ENCODE peak calls at places on chromosomes 12 and 14, in four cellular contexts. A is NCI-H1436 treated with DMSO at 0.1 percent for 48 hours; V is HTR-8/SVneo; R is stimulated activated CD8-positive, alpha-beta memory T cell treated with anti-CD3 and anti-CD28 coated beads, Interleukin-7, amount 100 ng/mL, for 1 hour. Q is an unnamed sample.

GRCh38 chr14:29637406-29637805 is 290.2 kb downstream of the PRKD1 start:
- DNase-seq in A (no peak), V (no peak), R (no peak), Q (peak; percentile 90)

GRCh38 chr14:100665518-100666032 is 61.1 kb upstream of the DLK1 start:
- DNase-seq in A (no peak), V (no peak), R (no peak), Q (peak; percentile 63)

GRCh38 chr12:20314325-20314724 is 54.0 kb upstream of the PDE3A start:
- DNase-seq in A (no peak), V (no peak), R (no peak), Q (no peak)

GRCh38 chr12:26245175-26245942 is 50.0 kb downstream of the SSPN start:
- DNase-seq in A (no peak), V (no peak), R (no peak), Q (no peak)

GRCh38 chr12:65858831-65859230 is 34.5 kb downstream of the HMGA2 start:
- DNase-seq in A (no peak), V (no peak), R (no peak), Q (no peak)

GRCh38 chr14:50844397-50844796 is 13.4 kb upstream of the NIN start:
- DNase-seq in A (no peak), V (no peak), R (no peak), Q (no peak)

GRCh38 chr12:98238513-98238912 is 276.9 kb upstream of the TMPO start:
- DNase-seq in A (no peak), V (peak; percentile 13), R (no peak), Q (no peak)

GRCh38 chr12:76266797-76267196 is 81.4 kb downstream of the BBS10 start:
- DNase-seq in A (no peak), V (peak; percentile 60), R (no peak), Q (no peak)

GRCh38 chr14:100532916-100533630 is 54.1 kb downstream of the BEGAIN start:
- DNase-seq in A (no peak), V (no peak), R (no peak), Q (peak; percentile 43)

GRCh38 chr12:92553389-92553788 is 149.4 kb upstream of the PLEKHG7 start:
- DNase-seq in A (no peak), V (peak; percentile 72), R (no peak), Q (peak; percentile 46)

GRCh38 chr14:21211509-21211908 is 55.6 kb upstream of the OR5AU1 start:
- DNase-seq in A (no peak), V (no peak), R (no peak), Q (no peak)

GRCh38 chr14:59688224-59689170 is 111.9 kb upstream of the CCDC175 start:
- DNase-seq in A (no peak), V (peak; percentile 53), R (no peak), Q (peak; percentile 78)

GRCh38 chr12:8057839-8058238 is 8.3 kb downstream of the C3AR1 start:
- DNase-seq in A (no peak), V (no peak), R (no peak), Q (no peak)

GRCh38 chr12:48034835-48035805 is 30.8 kb upstream of the COL2A1 start:
- DNase-seq in A (no peak), V (no peak), R (no peak), Q (no peak)

GRCh38 chr12:103177624-103178023 is 220.2 kb downstream of the ASCL1 start:
- DNase-seq in A (no peak), V (no peak), R (no peak), Q (no peak)

GRCh38 chr14:50768693-50769092 is 62.3 kb downstream of the NIN start:
- DNase-seq in A (no peak), V (no peak), R (no peak), Q (no peak)

GRCh38 chr12:104825408-104825807 is 132.7 kb downstream of the SLC41A2 start:
- DNase-seq in A (no peak), V (no peak), R (no peak), Q (no peak)

GRCh38 chr12:6917491-6918231 is 3.3 kb downstream of the ENO2 start:
- DNase-seq in A (no peak), V (no peak), R (no peak), Q (no peak)

GRCh38 chr12:23204933-23205778 is 580.2 kb downstream of the ETNK1 start:
- DNase-seq in A (no peak), V (peak; percentile 26), R (no peak), Q (peak; percentile 36)